ENCODE peak calls at places on chromosomes 4 and X, in nine cellular contexts. Y is A549, P is HCT116, T is transverse colon, D is heart left ventricle, A is NB4, B is esophagus squamous epithelium, V is adrenal gland, M is upper lobe of left lung. I is an unnamed sample.

GRCh38 chrX:78321809-78322208 is 5.6 kb downstream of the CYSLTR1 start:
- DNase-seq in Y (no peak), P (no peak), T (peak; percentile 53), D (no peak), A (peak; percentile 93), B (no peak), V (peak; percentile 53), M (no peak), I (peak; percentile 7)

GRCh38 chrX:71669492-71669891 is 2.1 kb downstream of the LOC101059915 start:
- DNase-seq in Y (no peak), P (no peak), T (no peak), D (no peak), A (no peak), B (no peak), V (no peak), M (no peak), I (no peak)

GRCh38 chr4:107740381-107740780 is 20.3 kb upstream of the PAPSS1 start:
- DNase-seq in Y (peak; percentile 14), P (no peak), T (no peak), D (no peak), A (peak; percentile 18), B (no peak), V (no peak), M (no peak), I (no peak)

GRCh38 chr4:88758264-88758663 is 60.6 kb upstream of the NAP1L5 start:
- DNase-seq in Y (no peak), P (no peak), T (no peak), D (no peak), A (no peak), B (no peak), V (no peak), M (no peak), I (no peak)

GRCh38 chr4:17189322-17189721 is 290.9 kb upstream of the LDB2 start:
- DNase-seq in Y (no peak), P (no peak), T (no peak), D (no peak), A (no peak), B (no peak), V (no peak), M (no peak), I (no peak)

GRCh38 chrX:38987135-38987780 is 186.0 kb downstream of the MID1IP1 start:
- DNase-seq in Y (no peak), P (no peak), T (peak; percentile 12), D (no peak), A (peak; percentile 64), B (no peak), V (no peak), M (peak; percentile 18), I (no peak)

GRCh38 chrX:129808163-129808828 is 28.5 kb downstream of the SASH3 start:
- DNase-seq in Y (no peak), P (no peak), T (no peak), D (no peak), A (no peak), B (no peak), V (no peak), M (no peak), I (no peak)

GRCh38 chr4:151798678-151799416 is 38.0 kb upstream of the GATB start:
- DNase-seq in Y (no peak), P (no peak), T (no peak), D (no peak), A (peak; percentile 1), B (no peak), V (no peak), M (no peak), I (peak; percentile 16)

GRCh38 chr4:133402616-133403015 is 253.5 kb downstream of the PCDH10 start:
- DNase-seq in Y (no peak), P (no peak), T (no peak), D (no peak), A (no peak), B (no peak), V (no peak), M (no peak), I (no peak)

GRCh38 chr4:121370729-121371325 is 10.0 kb downstream of the QRFPR start:
- DNase-seq in Y (peak; percentile 23), P (peak; percentile 40), T (peak; percentile 11), D (no peak), A (peak; percentile 43), B (no peak), V (peak; percentile 72), M (no peak), I (no peak)

GRCh38 chr4:121464854-121465253 is 84.0 kb upstream of the QRFPR start:
- DNase-seq in Y (no peak), P (no peak), T (no peak), D (no peak), A (no peak), B (no peak), V (no peak), M (no peak), I (no peak)

GRCh38 chrX:40170830-40171512 is 73.2 kb upstream of the BCOR start:
- DNase-seq in Y (no peak), P (no peak), T (no peak), D (no peak), A (peak; percentile 85), B (no peak), V (no peak), M (no peak), I (no peak)

GRCh38 chrX:40173662-40174593 is 76.2 kb upstream of the BCOR start:
- DNase-seq in Y (no peak), P (peak; percentile 72), T (peak; percentile 38), D (peak; percentile 58), A (peak; percentile 91), B (peak; percentile 15), V (peak; percentile 86), M (peak; percentile 62), I (no peak)

GRCh38 chrX:40172980-40173661 is 75.4 kb upstream of the BCOR start:
- DNase-seq in Y (no peak), P (no peak), T (no peak), D (no peak), A (no peak), B (no peak), V (no peak), M (no peak), I (no peak)

GRCh38 chrX:40171513-40172168 is 73.9 kb upstream of the BCOR start:
- DNase-seq in Y (no peak), P (no peak), T (no peak), D (peak; percentile 54), A (peak; percentile 71), B (no peak), V (no peak), M (peak; percentile 87), I (no peak)

GRCh38 chrX:40172169-40172979 is 74.6 kb upstream of the BCOR start:
- DNase-seq in Y (no peak), P (no peak), T (peak; percentile 64), D (peak; percentile 86), A (peak; percentile 49), B (no peak), V (peak; percentile 69), M (peak; percentile 93), I (no peak)
- TF ChIP-seq POLR2A in Y (no peak), P (no peak), T (peak; percentile 64), D (peak; percentile 16), A (no peak), B (peak; percentile 30), V (peak; percentile 7), M (peak; percentile 29), I (no peak)

DNA sequence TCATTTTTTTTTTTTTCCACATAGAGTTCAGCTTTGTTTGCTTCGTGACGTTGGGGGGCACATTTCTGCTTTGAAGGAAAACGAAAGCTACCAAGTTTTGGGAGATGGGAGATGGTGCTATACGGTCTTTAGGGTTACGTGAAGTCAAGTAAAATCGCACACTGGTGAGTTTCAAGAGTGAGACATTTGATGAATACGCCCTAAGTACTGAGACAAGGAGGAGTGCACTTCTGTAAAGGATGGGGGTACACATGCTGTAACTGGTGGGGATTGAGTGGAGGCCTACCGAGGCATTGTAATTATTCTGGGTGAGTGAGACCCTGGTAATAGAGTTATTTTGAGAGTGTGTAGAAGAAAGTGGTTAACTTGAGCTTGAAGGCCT is 502 bp downstream of the SH3BGRL start:
- DNase-seq in Y (no peak), P (no peak), T (no peak), D (no peak), A (peak; percentile 53), B (no peak), V (no peak), M (no peak), I (no peak)
- TF ChIP-seq POLR2A in Y (no peak), P (no peak), T (no peak), D (no peak), A (no peak), B (no peak), V (no peak), M (no peak), I (peak; percentile 2)

DNA sequence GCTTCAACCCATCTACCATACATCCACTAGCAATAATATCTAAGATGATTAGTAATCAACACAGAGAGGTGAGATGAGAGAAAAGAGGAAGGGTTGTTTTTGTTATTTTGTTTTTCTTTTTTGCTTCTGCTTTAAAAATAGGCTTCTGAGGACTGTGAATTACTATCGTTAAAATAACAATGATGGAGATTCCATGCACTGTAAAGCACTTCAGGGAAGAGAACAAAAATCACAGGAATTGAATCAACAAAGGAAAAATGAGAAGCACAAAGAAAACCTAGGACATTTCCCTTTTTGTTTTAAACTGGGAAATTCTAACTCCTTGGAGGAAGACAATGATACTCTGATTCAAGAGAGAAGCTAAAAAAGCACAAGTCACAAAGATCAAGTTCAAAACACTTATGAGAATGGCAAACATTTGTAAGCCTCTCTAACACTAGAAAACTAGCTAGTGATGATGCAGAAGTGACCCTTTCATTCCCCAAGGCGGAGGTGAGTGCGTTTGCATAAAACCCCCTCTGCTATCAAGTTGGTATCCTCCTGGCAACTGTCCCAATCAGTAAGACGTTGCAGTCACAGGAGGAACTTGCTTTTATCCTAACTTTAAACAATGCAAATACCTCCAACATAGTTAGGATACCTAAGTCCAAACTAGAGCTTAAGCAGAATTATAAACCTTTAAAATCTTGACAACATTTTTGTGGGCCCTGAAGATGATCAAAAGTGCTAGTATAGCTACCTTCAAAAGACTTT is 308.5 kb downstream of the CAMK2D start:
- DNase-seq in Y (peak; percentile 31), P (no peak), T (no peak), D (no peak), A (peak; percentile 14), B (no peak), V (no peak), M (no peak), I (no peak)
- TF ChIP-seq POLR2A in Y (no peak), P (no peak), T (no peak), D (no peak), A (no peak), B (no peak), V (no peak), M (no peak), I (no peak)

GRCh38 chrX:312621-313331 is 5.8 kb downstream of the GTPBP6 start:
- DNase-seq in Y (no peak), P (no peak), T (no peak), D (peak; percentile 55), A (no peak), B (no peak), V (no peak), M (peak; percentile 75), I (no peak)

GRCh38 chrX:308821-309520 is 9.6 kb downstream of the GTPBP6 start:
- DNase-seq in Y (no peak), P (no peak), T (no peak), D (peak; percentile 22), A (no peak), B (no peak), V (no peak), M (no peak), I (no peak)

GRCh38 chrX:313546-313945 is 5.0 kb downstream of the GTPBP6 start:
- DNase-seq in Y (no peak), P (no peak), T (no peak), D (peak; percentile 19), A (no peak), B (no peak), V (no peak), M (no peak), I (no peak)

GRCh38 chrX:310621-311155 is 7.9 kb downstream of the GTPBP6 start:
- DNase-seq in Y (no peak), P (no peak), T (no peak), D (peak; percentile 27), A (no peak), B (no peak), V (no peak), M (no peak), I (no peak)

GRCh38 chrX:311156-312129 is 7.2 kb downstream of the GTPBP6 start:
- DNase-seq in Y (no peak), P (no peak), T (no peak), D (peak; percentile 56), A (no peak), B (no peak), V (no peak), M (peak; percentile 81), I (no peak)
- TF ChIP-seq POLR2A in Y (no peak), P (no peak), T (no peak), D (no peak), A (no peak), B (no peak), V (no peak), M (no peak), I (no peak)